ENCODE peak calls at places on chromosomes 12 and 14, in four cellular contexts. One of them, this sample, is unnamed.

GRCh38 chr14:39083127-39083526 is 19.9 kb downstream of the SEC23A start:
- DNase-seq in cardiac muscle cell: no peak
- DNase-seq in brain microvascular endothelial cell: no peak
- DNase-seq in IMR-90: no peak
- DNase-seq in this sample: no peak

GRCh38 chr12:108043750-108044149 is 85.3 kb upstream of the WSCD2 start:
- DNase-seq in cardiac muscle cell: no peak
- DNase-seq in IMR-90: no peak
- DNase-seq in brain microvascular endothelial cell: no peak
- DNase-seq in this sample: no peak

GRCh38 chr12:110203546-110203945 is 77.5 kb upstream of the ATP2A2 start:
- DNase-seq in brain microvascular endothelial cell: no peak
- DNase-seq in IMR-90: no peak
- DNase-seq in cardiac muscle cell: no peak
- DNase-seq in this sample: no peak

GRCh38 chr12:96425973-96426372 is 25.7 kb upstream of the CDK17 start:
- DNase-seq in cardiac muscle cell: peak
- DNase-seq in brain microvascular endothelial cell: no peak
- DNase-seq in IMR-90: peak
- DNase-seq in this sample: no peak

GRCh38 chr14:37615582-37616289 is 20.3 kb downstream of the TTC6 start:
- DNase-seq in IMR-90: no peak
- DNase-seq in brain microvascular endothelial cell: no peak
- DNase-seq in cardiac muscle cell: no peak
- DNase-seq in this sample: no peak

GRCh38 chr14:70947739-70948138 is 40.5 kb downstream of the PCNX1 start:
- DNase-seq in IMR-90: no peak
- DNase-seq in brain microvascular endothelial cell: no peak
- DNase-seq in cardiac muscle cell: no peak
- DNase-seq in this sample: no peak

GRCh38 chr14:92527724-92528123 is 14.1 kb downstream of the RIN3 start:
- DNase-seq in cardiac muscle cell: no peak
- DNase-seq in brain microvascular endothelial cell: no peak
- DNase-seq in IMR-90: peak
- DNase-seq in this sample: no peak

GRCh38 chr14:99093532-99094517 is 178.2 kb downstream of the BCL11B start:
- DNase-seq in brain microvascular endothelial cell: no peak
- DNase-seq in IMR-90: no peak
- DNase-seq in cardiac muscle cell: no peak
- DNase-seq in this sample: no peak

GRCh38 chr12:29273178-29273843 is 107.7 kb downstream of the ERGIC2 start:
- DNase-seq in cardiac muscle cell: no peak
- DNase-seq in IMR-90: no peak
- DNase-seq in brain microvascular endothelial cell: no peak
- DNase-seq in this sample: no peak

GRCh38 chr12:101299931-101300330 is 20.0 kb downstream of the UTP20 start:
- DNase-seq in cardiac muscle cell: no peak
- DNase-seq in brain microvascular endothelial cell: no peak
- DNase-seq in IMR-90: peak
- DNase-seq in this sample: no peak

GRCh38 chr14:32370720-32371119 is 41.6 kb downstream of the AKAP6 start:
- DNase-seq in brain microvascular endothelial cell: no peak
- DNase-seq in IMR-90: peak
- DNase-seq in cardiac muscle cell: peak
- DNase-seq in this sample: no peak

GRCh38 chr12:113164014-113164413 is 14.5 kb downstream of the CFAP73 start:
- DNase-seq in IMR-90: no peak
- DNase-seq in brain microvascular endothelial cell: no peak
- DNase-seq in cardiac muscle cell: no peak
- DNase-seq in this sample: no peak

GRCh38 chr12:98594050-98594853 is 766 bp downstream of the SLC25A3 start:
- DNase-seq in brain microvascular endothelial cell: no peak
- DNase-seq in cardiac muscle cell: peak
- DNase-seq in IMR-90: no peak
- DNase-seq in this sample: no peak

GRCh38 chr14:49050836-49051235 is 535.3 kb downstream of the RPS29 start:
- DNase-seq in brain microvascular endothelial cell: no peak
- DNase-seq in IMR-90: peak
- DNase-seq in cardiac muscle cell: no peak
- DNase-seq in this sample: no peak

GRCh38 chr12:107322063-107322462 is 228.7 kb upstream of the CRY1 start:
- DNase-seq in IMR-90: no peak
- DNase-seq in cardiac muscle cell: no peak
- DNase-seq in brain microvascular endothelial cell: no peak
- DNase-seq in this sample: peak

GRCh38 chr14:22928237-22929103 is 706 bp downstream of the PRMT5 start:
- DNase-seq in cardiac muscle cell: no peak
- DNase-seq in IMR-90: no peak
- DNase-seq in brain microvascular endothelial cell: no peak
- DNase-seq in this sample: no peak

GRCh38 chr12:28755027-28755426 is 394.1 kb upstream of the FAR2 start:
- DNase-seq in IMR-90: no peak
- DNase-seq in brain microvascular endothelial cell: no peak
- DNase-seq in cardiac muscle cell: no peak
- DNase-seq in this sample: no peak

GRCh38 chr12:110932048-110932447 is 11.7 kb upstream of the MYL2 start:
- DNase-seq in IMR-90: no peak
- DNase-seq in brain microvascular endothelial cell: no peak
- DNase-seq in cardiac muscle cell: peak
- DNase-seq in this sample: no peak

GRCh38 chr12:12592930-12593329 is 18.7 kb upstream of the CREBL2 start:
- DNase-seq in cardiac muscle cell: peak
- DNase-seq in IMR-90: peak
- DNase-seq in brain microvascular endothelial cell: peak
- DNase-seq in this sample: no peak

GRCh38 chr12:75366629-75367028 is 24.3 kb upstream of the GLIPR1L2 start:
- DNase-seq in IMR-90: peak
- DNase-seq in cardiac muscle cell: peak
- DNase-seq in brain microvascular endothelial cell: peak
- DNase-seq in this sample: no peak

GRCh38 chr14:105087963-105088811 is 23.0 kb upstream of the GPR132 start:
- DNase-seq in IMR-90: peak
- DNase-seq in brain microvascular endothelial cell: peak
- DNase-seq in cardiac muscle cell: peak
- DNase-seq in this sample: no peak

GRCh38 chr14:73712071-73712506 is 2.1 kb downstream of the PNMA1 start:
- DNase-seq in brain microvascular endothelial cell: no peak
- DNase-seq in cardiac muscle cell: peak
- DNase-seq in IMR-90: peak
- DNase-seq in this sample: no peak

GRCh38 chr14:63777024-63777423 is 49.2 kb upstream of the SGPP1 start:
- DNase-seq in cardiac muscle cell: peak
- DNase-seq in IMR-90: peak
- DNase-seq in brain microvascular endothelial cell: peak
- DNase-seq in this sample: no peak

GRCh38 chr12:5432011-5432400 is at the start of gene NTF3:
- DNase-seq in IMR-90: peak
- DNase-seq in brain microvascular endothelial cell: no peak
- DNase-seq in cardiac muscle cell: peak
- DNase-seq in this sample: no peak

GRCh38 chr14:70096866-70097265 is 91.9 kb downstream of the SLC8A3 start:
- DNase-seq in cardiac muscle cell: peak
- DNase-seq in IMR-90: peak
- DNase-seq in brain microvascular endothelial cell: peak
- DNase-seq in this sample: no peak

GRCh38 chr12:126069549-126070165 is 1004.4 kb downstream of the AACS start:
- DNase-seq in brain microvascular endothelial cell: peak
- DNase-seq in IMR-90: peak
- DNase-seq in cardiac muscle cell: peak
- DNase-seq in this sample: no peak

GRCh38 chr12:121711925-121712461 is 559 bp upstream of the TMEM120B start:
- DNase-seq in brain microvascular endothelial cell: no peak
- DNase-seq in IMR-90: no peak
- DNase-seq in cardiac muscle cell: peak
- DNase-seq in this sample: peak

GRCh38 chr12:121713257-121714155 is 954 bp downstream of the TMEM120B start:
- DNase-seq in IMR-90: peak
- DNase-seq in cardiac muscle cell: peak
- DNase-seq in brain microvascular endothelial cell: no peak
- DNase-seq in this sample: no peak

GRCh38 chr12:121715862-121716435 is 3.4 kb downstream of the TMEM120B start:
- DNase-seq in cardiac muscle cell: no peak
- DNase-seq in brain microvascular endothelial cell: no peak
- DNase-seq in IMR-90: no peak
- DNase-seq in this sample: no peak

GRCh38 chr12:121709478-121709890 is 3.1 kb upstream of the TMEM120B start:
- DNase-seq in brain microvascular endothelial cell: peak
- DNase-seq in IMR-90: peak
- DNase-seq in cardiac muscle cell: peak
- DNase-seq in this sample: no peak

DNA sequence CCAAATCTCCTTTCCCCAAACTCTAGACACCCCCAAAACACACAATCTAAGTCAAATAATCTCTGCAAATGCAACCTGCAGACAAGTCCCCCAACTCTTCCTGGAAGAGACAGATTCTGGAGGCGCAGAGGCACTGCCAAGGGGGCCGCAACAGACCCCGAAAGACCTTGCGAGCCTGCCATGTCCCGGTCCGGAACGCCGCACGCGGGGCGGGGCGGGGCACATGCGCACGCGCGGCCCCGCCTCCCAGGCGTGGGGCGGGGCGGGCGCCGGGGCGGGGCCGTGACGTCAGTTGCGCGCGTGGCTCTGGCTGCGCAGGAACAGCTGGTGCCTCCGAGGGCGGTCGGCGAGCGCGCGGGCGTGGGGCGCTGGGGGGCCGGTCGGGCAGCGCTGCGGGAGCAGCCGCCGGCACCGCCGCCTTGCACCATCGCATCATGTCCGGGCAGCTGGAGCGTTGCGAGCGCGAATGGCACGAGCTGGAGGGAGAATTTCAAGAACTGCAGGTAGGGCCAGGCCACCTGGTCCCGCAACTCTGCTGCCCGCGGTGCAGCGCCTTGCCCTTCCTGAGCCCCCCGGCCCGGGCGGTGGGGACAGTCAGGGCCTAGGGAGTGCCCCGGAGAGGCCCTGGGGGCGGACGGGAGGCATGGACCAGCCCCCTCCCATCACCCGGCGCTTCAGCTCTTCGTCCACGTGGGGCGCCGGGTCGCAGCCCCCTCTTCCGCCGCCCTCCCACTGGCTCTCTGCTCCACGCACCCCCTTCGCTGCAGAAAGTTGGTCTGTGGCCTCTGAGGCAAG is at the start of gene TMEM120B:
- DNase-seq in cardiac muscle cell: peak
- DNase-seq in IMR-90: peak
- DNase-seq in brain microvascular endothelial cell: peak
- DNase-seq in this sample: peak
- TF ChIP-seq CTCF in cardiac muscle cell: no peak
- TF ChIP-seq CTCF in IMR-90: no peak
- TF ChIP-seq CTCF in brain microvascular endothelial cell: peak
- TF ChIP-seq CTCF in this sample: peak

GRCh38 chr14:97185186-97185585 is 388.0 kb downstream of the VRK1 start:
- DNase-seq in brain microvascular endothelial cell: no peak
- DNase-seq in IMR-90: no peak
- DNase-seq in cardiac muscle cell: no peak
- DNase-seq in this sample: peak
- TF ChIP-seq CTCF in brain microvascular endothelial cell: peak
- TF ChIP-seq CTCF in IMR-90: no peak
- TF ChIP-seq CTCF in cardiac muscle cell: no peak
- TF ChIP-seq CTCF in this sample: peak

GRCh38 chr12:128587918-128588317 is 235.8 kb downstream of the SLC15A4 start:
- DNase-seq in brain microvascular endothelial cell: no peak
- DNase-seq in IMR-90: no peak
- DNase-seq in cardiac muscle cell: no peak
- DNase-seq in this sample: no peak
- TF ChIP-seq CTCF in brain microvascular endothelial cell: no peak
- TF ChIP-seq CTCF in IMR-90: no peak
- TF ChIP-seq CTCF in cardiac muscle cell: no peak
- TF ChIP-seq CTCF in this sample: no peak

GRCh38 chr14:58950555-58950954 is 237.9 kb upstream of the DAAM1 start:
- DNase-seq in IMR-90: no peak
- DNase-seq in cardiac muscle cell: no peak
- DNase-seq in brain microvascular endothelial cell: no peak
- DNase-seq in this sample: no peak
- TF ChIP-seq CTCF in IMR-90: no peak
- TF ChIP-seq CTCF in cardiac muscle cell: no peak
- TF ChIP-seq CTCF in brain microvascular endothelial cell: no peak
- TF ChIP-seq CTCF in this sample: no peak

GRCh38 chr12:55705802-55706402 is 1.8 kb downstream of the ITGA7 start:
- DNase-seq in cardiac muscle cell: no peak
- DNase-seq in IMR-90: no peak
- DNase-seq in brain microvascular endothelial cell: no peak
- DNase-seq in this sample: no peak
- TF ChIP-seq CTCF in cardiac muscle cell: peak
- TF ChIP-seq CTCF in IMR-90: peak
- TF ChIP-seq CTCF in brain microvascular endothelial cell: peak
- TF ChIP-seq CTCF in this sample: no peak

DNA sequence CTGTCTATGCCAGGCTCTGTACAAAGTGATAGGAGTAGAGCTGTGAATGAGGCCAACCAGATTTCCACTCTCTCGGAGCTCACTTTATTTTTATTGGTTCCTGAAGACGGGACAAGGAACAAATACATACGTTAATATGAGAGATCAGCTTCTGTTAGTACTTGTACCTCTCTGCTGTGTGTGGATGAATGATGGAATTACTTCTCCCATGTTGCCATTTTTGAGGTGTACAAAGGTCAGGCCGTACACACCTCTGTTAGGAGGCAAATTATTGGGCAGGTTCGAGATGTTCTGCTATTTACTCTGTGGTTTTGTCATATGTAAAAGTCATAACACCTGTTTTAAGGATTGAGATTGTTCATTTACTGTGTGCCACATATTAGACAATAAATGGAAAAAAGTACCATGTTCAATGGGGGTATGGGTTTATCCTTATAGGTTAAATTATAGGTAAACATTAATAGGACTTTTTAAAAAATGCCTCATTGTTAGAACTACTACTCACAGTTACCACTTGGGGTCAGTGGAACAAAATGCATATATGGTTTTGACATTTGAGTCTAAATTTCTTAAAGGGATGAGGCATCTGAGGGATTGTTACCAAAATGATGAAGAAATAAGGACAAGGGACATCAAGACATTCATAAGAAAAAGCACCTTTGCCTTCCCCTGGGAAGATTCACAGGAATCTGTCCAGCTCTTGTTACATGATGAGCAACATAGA is 26.9 kb downstream of the WBP11 start:
- DNase-seq in IMR-90: peak
- DNase-seq in cardiac muscle cell: peak
- DNase-seq in brain microvascular endothelial cell: no peak
- DNase-seq in this sample: no peak
- TF ChIP-seq CTCF in IMR-90: peak
- TF ChIP-seq CTCF in cardiac muscle cell: peak
- TF ChIP-seq CTCF in brain microvascular endothelial cell: peak
- TF ChIP-seq CTCF in this sample: peak

This sample was measured in CD4-positive, alpha-beta T cell.